ENCODE peak calls at places on chromosome 17, in four cellular contexts. One of them, this sample, is unnamed. For H3K9me3, the result is how much of the 10 kb centered on the place peaks cover.

GRCh38 chr17:9221231-9222180 is 200.2 kb downstream of the NTN1 start:
- DNase-seq in neural progenitor cell: peak
- DNase-seq in GM23248: no peak
- DNase-seq in OCI-LY7: no peak
- DNase-seq in this sample: no peak

GRCh38 chr17:74059471-74059870 is 144.0 kb upstream of the RPL38 start:
- DNase-seq in neural progenitor cell: no peak
- DNase-seq in GM23248: no peak
- DNase-seq in OCI-LY7: no peak
- DNase-seq in this sample: no peak

GRCh38 chr17:77740481-77740880 is 218.0 kb upstream of the TNRC6C start:
- DNase-seq in neural progenitor cell: no peak
- DNase-seq in GM23248: no peak
- DNase-seq in OCI-LY7: no peak
- DNase-seq in this sample: no peak

GRCh38 chr17:1270210-1271019 is at the start of gene BHLHA9:
- DNase-seq in neural progenitor cell: no peak
- DNase-seq in GM23248: no peak
- DNase-seq in OCI-LY7: no peak
- DNase-seq in this sample: no peak

GRCh38 chr17:58153046-58153445 is 4.9 kb downstream of the OR4D1 start:
- DNase-seq in neural progenitor cell: no peak
- DNase-seq in GM23248: no peak
- DNase-seq in OCI-LY7: no peak
- DNase-seq in this sample: no peak

GRCh38 chr17:15263680-15264079 is 1.4 kb downstream of the PMP22 start:
- DNase-seq in neural progenitor cell: no peak
- DNase-seq in GM23248: no peak
- DNase-seq in OCI-LY7: no peak
- DNase-seq in this sample: peak

GRCh38 chr17:44968225-44969143 is at the start of gene C1QL1:
- DNase-seq in neural progenitor cell: peak
- DNase-seq in GM23248: peak
- DNase-seq in OCI-LY7: peak
- DNase-seq in this sample: peak

GRCh38 chr17:8806206-8807069 is 7.3 kb upstream of the MFSD6L start:
- DNase-seq in neural progenitor cell: no peak
- DNase-seq in GM23248: no peak
- DNase-seq in OCI-LY7: no peak
- DNase-seq in this sample: no peak

GRCh38 chr17:45815752-45816151 is 28.9 kb upstream of the SPPL2C start:
- DNase-seq in neural progenitor cell: no peak
- DNase-seq in GM23248: no peak
- DNase-seq in OCI-LY7: no peak
- DNase-seq in this sample: no peak

GRCh38 chr17:64998436-64999190 is 57.9 kb downstream of the GNA13 start:
- DNase-seq in neural progenitor cell: no peak
- DNase-seq in GM23248: peak
- DNase-seq in OCI-LY7: peak
- DNase-seq in this sample: peak

GRCh38 chr17:81537343-81537855 is 9.2 kb downstream of the FSCN2 start:
- DNase-seq in neural progenitor cell: peak
- DNase-seq in GM23248: no peak
- DNase-seq in OCI-LY7: peak
- DNase-seq in this sample: peak

GRCh38 chr17:32342603-32343325 is 791 bp upstream of the C17orf75 start:
- DNase-seq in neural progenitor cell: no peak
- DNase-seq in GM23248: no peak
- DNase-seq in OCI-LY7: no peak
- DNase-seq in this sample: no peak

GRCh38 chr17:1038459-1039118 is 41.7 kb downstream of the TIMM22 start:
- DNase-seq in neural progenitor cell: peak
- DNase-seq in GM23248: no peak
- DNase-seq in OCI-LY7: no peak
- DNase-seq in this sample: no peak

GRCh38 chr17:49277638-49278037 is 47.1 kb upstream of the PHOSPHO1 start:
- DNase-seq in neural progenitor cell: no peak
- DNase-seq in GM23248: peak
- DNase-seq in OCI-LY7: no peak
- DNase-seq in this sample: no peak

GRCh38 chr17:33686171-33686570 is 393.1 kb upstream of the ASIC2 start:
- DNase-seq in neural progenitor cell: no peak
- DNase-seq in GM23248: no peak
- DNase-seq in OCI-LY7: peak
- DNase-seq in this sample: no peak

GRCh38 chr17:1467898-1468492 is 12.0 kb upstream of the CRK start:
- DNase-seq in neural progenitor cell: peak
- DNase-seq in GM23248: no peak
- DNase-seq in OCI-LY7: no peak
- DNase-seq in this sample: no peak

GRCh38 chr17:38852771-38853291 is 690 bp downstream of the RPL23 start:
- DNase-seq in neural progenitor cell: no peak
- DNase-seq in GM23248: peak
- DNase-seq in OCI-LY7: peak
- DNase-seq in this sample: no peak

GRCh38 chr17:9170822-9171221 is 149.5 kb downstream of the NTN1 start:
- DNase-seq in neural progenitor cell: no peak
- DNase-seq in GM23248: no peak
- DNase-seq in OCI-LY7: no peak
- DNase-seq in this sample: no peak

GRCh38 chr17:63516910-63517824 is 6.0 kb upstream of the KCNH6 start:
- DNase-seq in neural progenitor cell: no peak
- DNase-seq in GM23248: peak
- DNase-seq in OCI-LY7: no peak
- DNase-seq in this sample: peak

GRCh38 chr17:39801055-39801454 is 63.1 kb downstream of the IKZF3 start:
- DNase-seq in neural progenitor cell: peak
- DNase-seq in GM23248: no peak
- DNase-seq in OCI-LY7: no peak
- DNase-seq in this sample: no peak

GRCh38 chr17:37179893-37180292 is 195.9 kb upstream of the C17orf78 start:
- DNase-seq in neural progenitor cell: no peak
- DNase-seq in GM23248: peak
- DNase-seq in OCI-LY7: no peak
- DNase-seq in this sample: peak

GRCh38 chr17:28372203-28372944 is 880 bp downstream of the SARM1 start:
- DNase-seq in neural progenitor cell: peak
- DNase-seq in GM23248: peak
- DNase-seq in OCI-LY7: peak
- DNase-seq in this sample: no peak

GRCh38 chr17:73359987-73360410 is 48.2 kb upstream of the CDC42EP4 start:
- DNase-seq in neural progenitor cell: peak
- DNase-seq in GM23248: no peak
- DNase-seq in OCI-LY7: no peak
- DNase-seq in this sample: peak

GRCh38 chr17:80779961-80780380 is 211.7 kb upstream of the CHMP6 start:
- DNase-seq in neural progenitor cell: no peak
- DNase-seq in GM23248: peak
- DNase-seq in OCI-LY7: no peak
- DNase-seq in this sample: no peak

GRCh38 chr17:28755486-28755885 is 11.7 kb downstream of the TRAF4 start:
- DNase-seq in neural progenitor cell: no peak
- DNase-seq in GM23248: no peak
- DNase-seq in OCI-LY7: no peak
- DNase-seq in this sample: no peak

GRCh38 chr17:56597495-56597990 is 4.0 kb downstream of the NOG start:
- DNase-seq in neural progenitor cell: peak
- DNase-seq in GM23248: peak
- DNase-seq in OCI-LY7: no peak
- DNase-seq in this sample: peak

GRCh38 chr17:75875940-75876189 is 2.5 kb downstream of the TRIM47 start:
- DNase-seq in neural progenitor cell: no peak
- DNase-seq in GM23248: no peak
- DNase-seq in OCI-LY7: no peak
- DNase-seq in this sample: no peak

GRCh38 chr17:79765708-79766107 is 12.2 kb upstream of the CBX2 start:
- DNase-seq in neural progenitor cell: no peak
- DNase-seq in GM23248: no peak
- DNase-seq in OCI-LY7: no peak
- DNase-seq in this sample: no peak

GRCh38 chr17:43338886-43339516 is 59.8 kb upstream of the ARL4D start:
- DNase-seq in neural progenitor cell: peak
- DNase-seq in GM23248: peak
- DNase-seq in OCI-LY7: peak
- DNase-seq in this sample: peak

GRCh38 chr17:70622382-70623260 is 453.3 kb downstream of the KCNJ2 start:
- DNase-seq in neural progenitor cell: peak
- DNase-seq in GM23248: peak
- DNase-seq in OCI-LY7: peak
- DNase-seq in this sample: peak

DNA sequence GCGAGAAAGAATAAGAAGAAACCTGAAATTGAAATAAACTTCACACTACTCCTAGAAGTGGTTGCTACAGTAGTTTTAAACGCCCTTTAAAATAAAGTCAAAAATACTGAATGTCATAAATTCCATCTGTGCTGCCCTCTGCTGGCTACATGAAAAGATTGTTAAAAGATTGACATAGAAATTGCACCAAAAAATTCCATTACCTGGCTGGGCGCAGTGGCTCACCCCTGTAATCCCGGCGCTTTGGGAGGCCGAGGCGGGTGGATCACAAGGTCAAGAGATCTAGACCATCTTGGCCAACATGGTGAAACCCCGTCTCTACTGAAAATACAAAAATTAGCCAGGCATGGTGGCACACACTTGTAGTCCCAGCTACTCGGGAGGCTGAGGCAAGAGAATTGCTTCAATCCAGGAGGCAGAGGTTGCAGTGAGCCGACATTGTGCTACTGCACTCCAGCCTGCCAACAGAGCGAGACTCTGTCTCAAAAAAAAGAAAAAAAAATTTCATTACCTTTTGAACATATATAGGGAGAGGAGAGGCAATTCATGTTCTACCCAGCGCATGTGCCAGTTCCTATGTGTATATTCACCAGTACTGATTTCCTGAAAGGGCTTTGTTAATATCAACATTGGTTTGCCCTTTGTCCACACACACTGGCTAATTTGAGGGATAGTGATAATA is 36.5 kb downstream of the CYTH1 start:
- DNase-seq in neural progenitor cell: peak
- DNase-seq in GM23248: peak
- DNase-seq in OCI-LY7: peak
- DNase-seq in this sample: peak
- TF ChIP-seq EZH2phosphoT487 in neural progenitor cell: no peak
- TF ChIP-seq EZH2phosphoT487 in GM23248: no peak
- TF ChIP-seq EZH2phosphoT487 in OCI-LY7: no peak
- TF ChIP-seq EZH2phosphoT487 in this sample: no peak

GRCh38 chr17:22514767-22515320 is 822.5 kb downstream of the KCNJ18 start:
- DNase-seq in neural progenitor cell: no peak
- DNase-seq in GM23248: no peak
- DNase-seq in OCI-LY7: no peak
- DNase-seq in this sample: no peak
- H3K9me3 ChIP-seq in neural progenitor cell: under half
- H3K9me3 ChIP-seq in GM23248: under half
- H3K9me3 ChIP-seq in OCI-LY7: under half
- H3K9me3 ChIP-seq in this sample: under half

GRCh38 chr17:36068524-36068923 is 4.5 kb downstream of the CCL18 start:
- DNase-seq in neural progenitor cell: no peak
- DNase-seq in GM23248: no peak
- DNase-seq in OCI-LY7: no peak
- DNase-seq in this sample: no peak
- TF ChIP-seq EZH2phosphoT487 in neural progenitor cell: no peak
- TF ChIP-seq EZH2phosphoT487 in GM23248: no peak
- TF ChIP-seq EZH2phosphoT487 in OCI-LY7: no peak
- TF ChIP-seq EZH2phosphoT487 in this sample: no peak

GRCh38 chr17:67248291-67248690 is 3.3 kb upstream of the HELZ start:
- DNase-seq in neural progenitor cell: no peak
- DNase-seq in GM23248: no peak
- DNase-seq in OCI-LY7: no peak
- DNase-seq in this sample: no peak

GRCh38 chr17:67258836-67259468 is 14.0 kb upstream of the HELZ start:
- DNase-seq in neural progenitor cell: no peak
- DNase-seq in GM23248: no peak
- DNase-seq in OCI-LY7: no peak
- DNase-seq in this sample: no peak

GRCh38 chr17:67256075-67256732 is 11.2 kb upstream of the HELZ start:
- DNase-seq in neural progenitor cell: no peak
- DNase-seq in GM23248: no peak
- DNase-seq in OCI-LY7: no peak
- DNase-seq in this sample: no peak

GRCh38 chr17:67247416-67247900 is 2.5 kb upstream of the HELZ start:
- DNase-seq in neural progenitor cell: no peak
- DNase-seq in GM23248: no peak
- DNase-seq in OCI-LY7: no peak
- DNase-seq in this sample: no peak

GRCh38 chr17:67253379-67253778 is 8.4 kb upstream of the HELZ start:
- DNase-seq in neural progenitor cell: no peak
- DNase-seq in GM23248: peak
- DNase-seq in OCI-LY7: no peak
- DNase-seq in this sample: no peak
- H3K9me3 ChIP-seq in neural progenitor cell: under half
- H3K9me3 ChIP-seq in GM23248: under half
- H3K9me3 ChIP-seq in OCI-LY7: under half
- H3K9me3 ChIP-seq in this sample: under half

GRCh38 chr17:72219136-72219823 is 98.5 kb downstream of the SOX9 start:
- DNase-seq in neural progenitor cell: peak
- DNase-seq in GM23248: peak
- DNase-seq in OCI-LY7: no peak
- DNase-seq in this sample: no peak
- TF ChIP-seq EZH2phosphoT487 in neural progenitor cell: no peak
- TF ChIP-seq EZH2phosphoT487 in GM23248: no peak
- TF ChIP-seq EZH2phosphoT487 in OCI-LY7: no peak
- TF ChIP-seq EZH2phosphoT487 in this sample: no peak

GRCh38 chr17:16552637-16553045 is 16.4 kb downstream of the ZNF287 start:
- DNase-seq in neural progenitor cell: no peak
- DNase-seq in GM23248: no peak
- DNase-seq in OCI-LY7: no peak
- DNase-seq in this sample: no peak
- H3K9me3 ChIP-seq in neural progenitor cell: half or more
- H3K9me3 ChIP-seq in GM23248: under half
- H3K9me3 ChIP-seq in OCI-LY7: half or more
- H3K9me3 ChIP-seq in this sample: half or more

GRCh38 chr17:55426851-55427586 is 5.4 kb upstream of the MMD start:
- DNase-seq in neural progenitor cell: no peak
- DNase-seq in GM23248: peak
- DNase-seq in OCI-LY7: no peak
- DNase-seq in this sample: peak
- TF ChIP-seq EZH2phosphoT487 in neural progenitor cell: no peak
- TF ChIP-seq EZH2phosphoT487 in GM23248: no peak
- TF ChIP-seq EZH2phosphoT487 in OCI-LY7: no peak
- TF ChIP-seq EZH2phosphoT487 in this sample: no peak

DNA sequence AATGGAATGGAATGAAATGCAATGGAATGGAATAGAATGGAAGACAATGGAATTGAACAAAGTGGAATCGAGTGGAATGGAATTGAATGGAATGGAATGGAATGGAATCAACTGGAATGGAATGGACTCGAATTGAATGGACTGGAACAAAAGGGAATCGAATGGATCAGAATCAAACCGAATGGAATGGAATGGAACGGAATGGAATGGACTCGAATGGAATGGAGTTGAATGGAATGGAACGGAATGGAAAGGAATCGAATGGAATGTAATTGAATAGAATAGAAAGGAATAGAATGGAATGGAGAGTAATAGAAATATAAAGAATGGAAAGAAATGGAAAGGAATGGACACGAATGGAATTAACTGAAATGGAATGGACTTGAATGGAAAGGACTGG is 475.2 kb upstream of the WSB1 start:
- DNase-seq in neural progenitor cell: peak
- DNase-seq in GM23248: no peak
- DNase-seq in OCI-LY7: no peak
- DNase-seq in this sample: no peak
- H3K9me3 ChIP-seq in neural progenitor cell: half or more
- H3K9me3 ChIP-seq in GM23248: under half
- H3K9me3 ChIP-seq in OCI-LY7: half or more
- H3K9me3 ChIP-seq in this sample: under half